ENCODE peak calls at places on chromosome 9, in eight cellular contexts. One of them, this sample, is unnamed.

GRCh38 chr9:1335174-1335573 is 285.0 kb downstream of the DMRT2 start:
- DNase-seq in H9: no peak
- DNase-seq in hepatocyte: no peak
- DNase-seq in fibroblast of lung: no peak
- DNase-seq in astrocyte: no peak
- DNase-seq in PC-9: no peak
- DNase-seq in IMR-90: no peak
- DNase-seq in GM23248: no peak
- DNase-seq in this sample: no peak

GRCh38 chr9:113608082-113608685 is 144.7 kb downstream of the RGS3 start:
- DNase-seq in H9: no peak
- DNase-seq in fibroblast of lung: no peak
- DNase-seq in GM23248: no peak
- DNase-seq in PC-9: no peak
- DNase-seq in astrocyte: no peak
- DNase-seq in hepatocyte: no peak
- DNase-seq in IMR-90: no peak
- DNase-seq in this sample: no peak

GRCh38 chr9:33318225-33318624 is 27.9 kb downstream of the NFX1 start:
- DNase-seq in GM23248: no peak
- DNase-seq in IMR-90: no peak
- DNase-seq in hepatocyte: no peak
- DNase-seq in astrocyte: no peak
- DNase-seq in H9: no peak
- DNase-seq in fibroblast of lung: no peak
- DNase-seq in PC-9: no peak
- DNase-seq in this sample: no peak

GRCh38 chr9:4559238-4560182 is 69.2 kb downstream of the SLC1A1 start:
- DNase-seq in fibroblast of lung: no peak
- DNase-seq in GM23248: no peak
- DNase-seq in PC-9: no peak
- DNase-seq in H9: no peak
- DNase-seq in astrocyte: no peak
- DNase-seq in IMR-90: no peak
- DNase-seq in hepatocyte: no peak
- DNase-seq in this sample: no peak

GRCh38 chr9:37978983-37979382 is 75.1 kb upstream of the SLC25A51 start:
- DNase-seq in IMR-90: no peak
- DNase-seq in fibroblast of lung: no peak
- DNase-seq in PC-9: no peak
- DNase-seq in H9: no peak
- DNase-seq in astrocyte: no peak
- DNase-seq in GM23248: no peak
- DNase-seq in hepatocyte: no peak
- DNase-seq in this sample: no peak

GRCh38 chr9:107866912-107867311 is 377.3 kb upstream of the KLF4 start:
- DNase-seq in IMR-90: peak; percentile 23
- DNase-seq in hepatocyte: no peak
- DNase-seq in GM23248: peak; percentile 44
- DNase-seq in fibroblast of lung: no peak
- DNase-seq in H9: no peak
- DNase-seq in astrocyte: no peak
- DNase-seq in PC-9: no peak
- DNase-seq in this sample: no peak

GRCh38 chr9:2420488-2421056 is 201.0 kb upstream of the VLDLR start:
- DNase-seq in H9: no peak
- DNase-seq in astrocyte: no peak
- DNase-seq in fibroblast of lung: no peak
- DNase-seq in PC-9: no peak
- DNase-seq in GM23248: no peak
- DNase-seq in hepatocyte: no peak
- DNase-seq in IMR-90: no peak
- DNase-seq in this sample: no peak

GRCh38 chr9:8733096-8733954 is 933.7 kb upstream of the DMAC1 start:
- DNase-seq in fibroblast of lung: peak; percentile 53
- DNase-seq in hepatocyte: peak; percentile 18
- DNase-seq in astrocyte: peak; percentile 45
- DNase-seq in PC-9: no peak
- DNase-seq in H9: peak; percentile 49
- DNase-seq in IMR-90: no peak
- DNase-seq in GM23248: no peak
- DNase-seq in this sample: peak; percentile 94

GRCh38 chr9:118595719-118596305 is 773.4 kb downstream of the BRINP1 start:
- DNase-seq in PC-9: no peak
- DNase-seq in IMR-90: no peak
- DNase-seq in astrocyte: peak; percentile 33
- DNase-seq in H9: peak; percentile 71
- DNase-seq in GM23248: peak; percentile 76
- DNase-seq in fibroblast of lung: peak; percentile 48
- DNase-seq in hepatocyte: peak; percentile 68
- DNase-seq in this sample: peak; percentile 73

GRCh38 chr9:115012476-115012875 is 82.1 kb upstream of the TNFSF8 start:
- DNase-seq in fibroblast of lung: no peak
- DNase-seq in IMR-90: no peak
- DNase-seq in hepatocyte: no peak
- DNase-seq in H9: no peak
- DNase-seq in astrocyte: no peak
- DNase-seq in PC-9: no peak
- DNase-seq in GM23248: no peak
- DNase-seq in this sample: no peak

GRCh38 chr9:112184946-112185345 is 9.8 kb upstream of the SUSD1 start:
- DNase-seq in GM23248: no peak
- DNase-seq in PC-9: no peak
- DNase-seq in IMR-90: no peak
- DNase-seq in hepatocyte: no peak
- DNase-seq in astrocyte: no peak
- DNase-seq in fibroblast of lung: no peak
- DNase-seq in H9: no peak
- DNase-seq in this sample: no peak

DNA sequence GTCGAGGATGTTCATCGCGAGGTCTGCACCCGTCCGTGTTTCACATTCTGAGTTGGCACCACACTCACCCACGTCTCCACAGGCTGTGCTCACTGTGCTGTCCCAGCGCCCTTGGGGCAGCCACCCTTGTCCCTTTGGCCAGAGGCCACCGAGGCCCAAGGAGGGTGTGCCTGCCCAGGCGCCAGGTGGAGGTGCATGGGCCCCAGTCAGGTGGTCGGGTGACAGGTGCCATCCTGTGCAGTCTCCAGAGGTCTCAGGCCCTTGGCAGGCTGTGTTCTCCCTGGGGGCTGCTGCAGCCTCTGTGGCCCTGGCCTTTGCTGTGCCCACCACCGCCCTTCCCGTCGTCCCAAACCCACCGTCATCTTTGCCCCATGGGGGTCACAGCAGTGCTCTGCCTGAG is 12.4 kb downstream of the MAN1B1 start:
- DNase-seq in PC-9: no peak
- DNase-seq in GM23248: no peak
- DNase-seq in IMR-90: no peak
- DNase-seq in hepatocyte: no peak
- DNase-seq in fibroblast of lung: no peak
- DNase-seq in astrocyte: no peak
- DNase-seq in H9: no peak
- DNase-seq in this sample: no peak
- H3K4me1 ChIP-seq in PC-9: no peaks in the 10 kb centered on the region
- H3K4me1 ChIP-seq in GM23248: no peaks in the 10 kb centered on the region
- H3K4me1 ChIP-seq in IMR-90: no peaks in the 10 kb centered on the region
- H3K4me1 ChIP-seq in hepatocyte: no peaks in the 10 kb centered on the region
- H3K4me1 ChIP-seq in fibroblast of lung: no peaks in the 10 kb centered on the region
- H3K4me1 ChIP-seq in astrocyte: no peaks in the 10 kb centered on the region
- H3K4me1 ChIP-seq in H9: no peaks in the 10 kb centered on the region
- H3K4me1 ChIP-seq in this sample: no peaks in the 10 kb centered on the region

GRCh38 chr9:99349870-99350269 is 127.8 kb downstream of the SEC61B start:
- DNase-seq in astrocyte: no peak
- DNase-seq in hepatocyte: no peak
- DNase-seq in fibroblast of lung: no peak
- DNase-seq in GM23248: peak; percentile 37
- DNase-seq in IMR-90: no peak
- DNase-seq in PC-9: no peak
- DNase-seq in H9: no peak
- DNase-seq in this sample: no peak

GRCh38 chr9:99350461-99350860 is 128.4 kb downstream of the SEC61B start:
- DNase-seq in IMR-90: peak; percentile 13
- DNase-seq in fibroblast of lung: no peak
- DNase-seq in astrocyte: no peak
- DNase-seq in hepatocyte: no peak
- DNase-seq in GM23248: no peak
- DNase-seq in H9: no peak
- DNase-seq in PC-9: no peak
- DNase-seq in this sample: no peak

GRCh38 chr9:99352786-99353185 is 130.7 kb downstream of the SEC61B start:
- DNase-seq in PC-9: no peak
- DNase-seq in IMR-90: peak; percentile 36
- DNase-seq in hepatocyte: no peak
- DNase-seq in H9: no peak
- DNase-seq in GM23248: peak; percentile 58
- DNase-seq in fibroblast of lung: no peak
- DNase-seq in astrocyte: no peak
- DNase-seq in this sample: no peak

GRCh38 chr9:99353408-99353807 is 131.3 kb downstream of the SEC61B start:
- DNase-seq in PC-9: peak; percentile 59
- DNase-seq in GM23248: peak; percentile 98
- DNase-seq in hepatocyte: no peak
- DNase-seq in IMR-90: peak; percentile 98
- DNase-seq in fibroblast of lung: peak; percentile 83
- DNase-seq in astrocyte: peak; percentile 79
- DNase-seq in H9: no peak
- DNase-seq in this sample: no peak

DNA sequence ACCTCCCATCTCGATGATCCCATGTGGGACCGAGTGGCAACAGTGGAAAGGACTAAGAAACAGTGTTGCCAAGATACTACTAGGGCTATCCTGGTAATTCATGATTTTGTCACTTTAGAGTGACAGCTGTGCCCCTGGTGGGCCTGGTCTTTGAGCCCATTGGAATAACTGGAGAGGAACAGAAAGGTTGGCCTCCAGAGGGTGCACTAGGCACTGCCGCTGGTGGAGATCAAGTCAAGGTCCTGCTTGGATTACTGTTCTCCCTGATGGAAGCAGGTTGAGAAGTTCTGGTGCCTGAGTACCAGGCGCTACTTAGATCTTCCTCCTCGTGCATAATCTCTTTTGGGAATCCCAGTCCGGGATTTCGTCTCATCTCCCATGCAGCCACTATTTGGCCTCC is 129.6 kb downstream of the SEC61B start:
- DNase-seq in H9: peak; percentile 47
- DNase-seq in GM23248: no peak
- DNase-seq in IMR-90: no peak
- DNase-seq in PC-9: no peak
- DNase-seq in fibroblast of lung: no peak
- DNase-seq in hepatocyte: no peak
- DNase-seq in astrocyte: no peak
- DNase-seq in this sample: no peak
- H4K20me1 ChIP-seq in H9: no peaks in the 10 kb centered on the region
- H4K20me1 ChIP-seq in GM23248: no peaks in the 10 kb centered on the region
- H4K20me1 ChIP-seq in IMR-90: no peaks in the 10 kb centered on the region
- H4K20me1 ChIP-seq in PC-9: no peaks in the 10 kb centered on the region
- H4K20me1 ChIP-seq in fibroblast of lung: no peaks in the 10 kb centered on the region
- H4K20me1 ChIP-seq in hepatocyte: no peaks in the 10 kb centered on the region
- H4K20me1 ChIP-seq in astrocyte: no peaks in the 10 kb centered on the region
- H4K20me1 ChIP-seq in this sample: no peaks in the 10 kb centered on the region

GRCh38 chr9:127991017-127991756 is 10.4 kb upstream of the EEIG1 start:
- DNase-seq in PC-9: peak; percentile 92
- DNase-seq in GM23248: no peak
- DNase-seq in hepatocyte: peak; percentile 80
- DNase-seq in IMR-90: no peak
- DNase-seq in fibroblast of lung: no peak
- DNase-seq in astrocyte: no peak
- DNase-seq in H9: no peak
- DNase-seq in this sample: no peak

GRCh38 chr9:127993721-127994120 is 12.9 kb upstream of the EEIG1 start:
- DNase-seq in PC-9: no peak
- DNase-seq in hepatocyte: no peak
- DNase-seq in GM23248: no peak
- DNase-seq in IMR-90: no peak
- DNase-seq in astrocyte: no peak
- DNase-seq in H9: no peak
- DNase-seq in fibroblast of lung: no peak
- DNase-seq in this sample: no peak

GRCh38 chr9:127989094-127989493 is 8.3 kb upstream of the EEIG1 start:
- DNase-seq in fibroblast of lung: no peak
- DNase-seq in H9: no peak
- DNase-seq in astrocyte: no peak
- DNase-seq in GM23248: no peak
- DNase-seq in PC-9: no peak
- DNase-seq in IMR-90: no peak
- DNase-seq in hepatocyte: no peak
- DNase-seq in this sample: no peak

GRCh38 chr9:127991757-127992274 is 11.0 kb upstream of the EEIG1 start:
- DNase-seq in fibroblast of lung: no peak
- DNase-seq in IMR-90: no peak
- DNase-seq in PC-9: no peak
- DNase-seq in hepatocyte: no peak
- DNase-seq in H9: no peak
- DNase-seq in GM23248: no peak
- DNase-seq in astrocyte: no peak
- DNase-seq in this sample: no peak

DNA sequence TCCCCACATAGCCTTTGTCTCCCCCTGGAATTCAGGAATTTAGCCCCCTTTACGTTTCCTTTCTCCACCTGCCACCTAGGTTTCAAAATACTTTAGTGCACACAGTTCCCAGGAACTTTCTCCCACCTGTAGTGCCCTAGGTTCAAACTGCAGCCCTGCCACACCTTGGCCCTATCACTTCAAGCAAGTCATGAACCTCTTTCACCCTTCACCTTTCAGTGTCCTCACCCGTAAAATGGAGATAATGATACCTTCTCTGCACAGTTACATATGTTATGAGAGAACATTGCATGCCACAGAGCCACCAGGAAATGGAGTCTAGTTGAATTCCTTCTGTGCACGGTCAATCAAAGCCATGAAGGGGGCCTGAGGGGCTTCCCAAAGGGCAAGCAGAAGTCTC is 9.8 kb upstream of the EEIG1 start:
- DNase-seq in IMR-90: no peak
- DNase-seq in PC-9: peak; percentile 76
- DNase-seq in hepatocyte: no peak
- DNase-seq in astrocyte: no peak
- DNase-seq in H9: no peak
- DNase-seq in GM23248: no peak
- DNase-seq in fibroblast of lung: no peak
- DNase-seq in this sample: no peak
- H2AFZ ChIP-seq in IMR-90: no peak overlapping the region
- H2AFZ ChIP-seq in PC-9: no peak overlapping the region
- H2AFZ ChIP-seq in hepatocyte: no peak overlapping the region
- H2AFZ ChIP-seq in astrocyte: no peak overlapping the region
- H2AFZ ChIP-seq in H9: no peak overlapping the region
- H2AFZ ChIP-seq in GM23248: no peak overlapping the region
- H2AFZ ChIP-seq in fibroblast of lung: no peak overlapping the region
- H2AFZ ChIP-seq in this sample: no peak overlapping the region

DNA sequence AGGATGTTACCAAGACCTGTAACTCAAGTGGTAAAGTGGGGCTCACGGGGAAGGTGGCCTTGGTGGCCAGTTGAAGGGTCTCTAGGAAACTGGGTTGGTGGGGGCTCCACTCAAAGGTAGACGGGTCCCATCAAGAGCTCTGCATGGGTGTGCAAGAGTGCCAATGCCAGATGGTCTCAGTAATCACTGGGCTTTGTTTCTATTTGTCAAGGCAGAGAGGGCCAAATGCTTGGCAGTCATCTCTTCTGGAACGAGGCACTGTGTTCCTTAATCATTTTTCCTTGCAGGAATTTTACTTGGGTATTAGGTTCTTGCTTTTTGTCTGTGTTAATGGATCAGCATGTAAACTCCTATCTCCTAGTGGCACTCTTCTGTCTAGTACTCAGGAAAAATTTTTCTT is 220.8 kb downstream of the DIRAS2 start:
- DNase-seq in hepatocyte: no peak
- DNase-seq in GM23248: no peak
- DNase-seq in fibroblast of lung: no peak
- DNase-seq in astrocyte: no peak
- DNase-seq in PC-9: no peak
- DNase-seq in H9: no peak
- DNase-seq in IMR-90: no peak
- DNase-seq in this sample: no peak
- H3K4me1 ChIP-seq in hepatocyte: peaks cover 2% of the 10 kb centered on the region
- H3K4me1 ChIP-seq in GM23248: no peaks in the 10 kb centered on the region
- H3K4me1 ChIP-seq in fibroblast of lung: no peaks in the 10 kb centered on the region
- H3K4me1 ChIP-seq in astrocyte: no peaks in the 10 kb centered on the region
- H3K4me1 ChIP-seq in PC-9: peaks cover 7% of the 10 kb centered on the region
- H3K4me1 ChIP-seq in H9: no peaks in the 10 kb centered on the region
- H3K4me1 ChIP-seq in IMR-90: no peaks in the 10 kb centered on the region
- H3K4me1 ChIP-seq in this sample: no peaks in the 10 kb centered on the region